ENCODE peak calls at places on chromosomes 11 and 22, in six cellular contexts. R, C, O, M, U and H are unnamed samples.

GRCh38 chr22:41876275-41876674 is 38.6 kb downstream of the SHISA8 start:
- DNase-seq in C (no peak), U (no peak), O (no peak), M (no peak), R (no peak), H (no peak)

GRCh38 chr11:10497371-10498021 is 42.4 kb downstream of the AMPD3 start:
- DNase-seq in M (peak), C (no peak), R (peak), U (no peak), O (peak), H (no peak)

GRCh38 chr11:109956124-109956793 is 136.9 kb upstream of the ZC3H12C start:
- DNase-seq in O (no peak), U (no peak), M (no peak), C (no peak), R (no peak), H (no peak)

GRCh38 chr22:44263547-44263946 is 49.2 kb downstream of the SHISAL1 start:
- DNase-seq in O (no peak), U (no peak), C (no peak), R (no peak), M (no peak), H (no peak)

GRCh38 chr11:47987310-47987709 is 7.0 kb downstream of the PTPRJ start:
- DNase-seq in M (no peak), R (no peak), C (no peak), O (no peak), U (no peak), H (no peak)

GRCh38 chr11:29507381-29507780 is 509.4 kb downstream of the KCNA4 start:
- DNase-seq in O (no peak), M (no peak), C (no peak), U (no peak), R (no peak), H (no peak)

GRCh38 chr11:65419773-65420481 is 2.7 kb upstream of the NEAT1 start:
- DNase-seq in U (peak), O (peak), R (peak), M (peak), C (no peak), H (no peak)

GRCh38 chr11:82858556-82859091 is 41.6 kb downstream of the PRCP start:
- DNase-seq in C (no peak), O (no peak), M (no peak), R (no peak), U (no peak), H (no peak)

GRCh38 chr22:39530692-39531331 is 1.7 kb downstream of the RPS19BP1 start:
- DNase-seq in R (no peak), M (no peak), U (no peak), O (no peak), C (no peak), H (no peak)

GRCh38 chr11:45538939-45539338 is 126.5 kb downstream of the CHST1 start:
- DNase-seq in U (no peak), M (no peak), C (no peak), O (no peak), R (no peak), H (no peak)

GRCh38 chr11:128630367-128631230 is 43.2 kb upstream of the ETS1 start:
- DNase-seq in U (peak), C (peak), R (peak), O (peak), M (peak), H (no peak)

GRCh38 chr11:59368238-59369022 is 9.7 kb downstream of the OR5AN1 start:
- DNase-seq in M (no peak), U (no peak), C (no peak), R (no peak), O (no peak), H (no peak)

GRCh38 chr11:29135504-29135903 is 881.3 kb downstream of the KCNA4 start:
- DNase-seq in O (no peak), U (no peak), R (no peak), C (no peak), M (no peak), H (no peak)

GRCh38 chr11:95977534-95978174 is 53.7 kb upstream of the MTMR2 start:
- DNase-seq in M (no peak), U (no peak), O (no peak), C (no peak), R (no peak), H (no peak)

DNA sequence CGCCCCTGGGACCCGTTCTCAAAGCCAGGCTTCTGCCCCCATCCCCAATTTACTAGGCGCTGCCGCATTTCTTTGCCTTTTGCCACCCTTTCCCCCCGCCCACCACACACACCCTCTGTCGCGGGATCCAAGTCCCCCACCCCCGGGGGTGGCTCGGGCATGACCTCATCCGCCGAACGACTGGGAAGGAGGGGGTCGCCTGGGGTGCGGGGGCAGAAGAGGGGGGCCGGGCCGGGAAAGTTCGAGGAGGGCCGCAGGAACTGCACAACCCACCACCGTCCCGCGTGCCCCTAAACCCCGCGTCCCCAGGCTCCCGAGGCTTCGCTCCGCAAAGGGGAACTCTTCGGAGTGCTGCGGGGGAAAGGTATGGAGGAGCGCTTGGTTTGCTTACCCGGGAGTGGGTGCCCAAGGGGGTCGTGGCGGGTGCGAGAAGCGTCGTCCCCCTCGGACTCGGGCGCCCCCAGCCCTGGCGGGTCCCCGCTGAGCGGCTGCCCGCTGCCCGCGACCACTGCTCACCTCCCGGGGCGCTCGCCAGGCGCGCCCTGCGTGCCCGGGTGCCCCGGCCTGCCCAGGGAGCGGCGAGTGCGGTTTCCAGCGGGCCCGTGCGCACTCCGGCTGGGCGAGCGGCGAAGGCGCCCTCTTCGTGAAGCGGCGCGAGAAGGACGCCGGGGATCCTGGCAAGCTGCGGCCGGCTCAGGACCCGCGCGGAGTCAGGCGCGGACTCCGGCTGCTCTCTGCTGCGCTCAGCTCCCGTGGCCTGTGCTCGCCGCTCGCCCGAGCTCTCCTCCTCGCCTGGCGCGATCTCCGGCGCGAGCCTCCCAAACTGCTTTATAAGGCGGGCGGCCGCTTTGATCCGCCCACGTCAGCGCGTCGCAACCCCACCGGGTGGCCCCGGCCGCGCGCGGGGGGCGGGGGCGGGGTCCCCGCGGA is 3.9 kb upstream of the WNT11 start:
- DNase-seq in U (no peak), M (peak), O (peak), R (no peak), C (no peak), H (no peak)
- TF ChIP-seq POLR2A in U (no peak), M (no peak), O (no peak), R (peak), C (no peak), H (no peak)

GRCh38 chr22:29700949-29701927 is 18.6 kb upstream of the CABP7 start:
- DNase-seq in C (no peak), R (no peak), O (no peak), M (no peak), U (peak), H (no peak)
- TF ChIP-seq POLR2AphosphoS5 in C (no peak), R (no peak), O (no peak), M (no peak), U (no peak), H (no peak)

GRCh38 chr11:66569076-66569475 is 670 bp upstream of the CTSF start:
- DNase-seq in U (no peak), C (no peak), O (no peak), M (no peak), R (no peak), H (no peak)

GRCh38 chr11:66566221-66566620 is 2.2 kb downstream of the CTSF start:
- DNase-seq in U (no peak), R (no peak), M (no peak), O (no peak), C (no peak), H (no peak)

GRCh38 chr11:66570117-66570825 is 1.9 kb upstream of the CTSF start:
- DNase-seq in U (no peak), R (no peak), O (no peak), C (no peak), M (no peak), H (no peak)

GRCh38 chr11:66567787-66568123 is 651 bp downstream of the CTSF start:
- DNase-seq in R (no peak), O (no peak), U (no peak), C (no peak), M (no peak), H (no peak)

DNA sequence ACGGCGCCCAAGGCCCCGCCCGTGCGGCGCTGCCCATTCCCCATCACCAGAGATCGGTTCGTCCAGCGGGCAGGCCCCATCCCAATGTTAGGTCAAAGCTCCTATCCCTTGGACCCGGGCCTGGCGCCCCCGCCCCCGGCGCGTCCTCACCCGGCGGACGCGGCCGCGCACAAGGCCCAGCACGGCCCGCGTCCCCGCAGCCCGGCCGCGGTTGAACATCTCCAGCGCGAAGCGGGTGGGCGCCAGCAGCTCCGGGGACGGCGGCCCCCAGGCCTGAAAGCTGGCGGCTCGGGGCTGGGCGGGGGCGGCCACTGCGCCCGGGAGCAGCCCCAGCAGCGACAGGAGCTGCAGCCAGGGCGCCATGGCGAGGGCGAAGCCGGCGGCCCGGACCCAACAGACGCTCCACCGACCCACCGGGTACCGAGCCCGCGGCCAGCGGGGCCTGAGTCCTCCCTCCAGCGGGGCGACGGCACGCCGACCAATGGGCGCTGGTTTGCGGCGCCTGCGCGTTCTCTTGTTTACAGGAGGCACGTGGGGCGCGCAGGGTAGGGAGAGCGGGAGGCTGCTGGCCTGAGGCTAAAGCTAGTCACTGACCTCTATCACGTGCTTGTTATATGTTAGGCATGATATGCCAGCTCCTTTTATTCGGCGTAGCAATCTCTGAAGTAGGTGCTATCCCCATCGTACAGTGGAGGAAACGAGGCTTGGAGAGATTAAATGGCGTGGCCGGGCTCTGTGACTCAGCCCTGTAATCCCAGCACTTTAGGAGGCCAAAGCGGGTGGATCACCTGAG is at the start of gene CTSF:
- DNase-seq in R (peak), M (peak), U (no peak), O (peak), C (peak), H (peak)
- TF ChIP-seq POLR2A in R (no peak), M (no peak), U (no peak), O (no peak), C (no peak), H (no peak)

DNA sequence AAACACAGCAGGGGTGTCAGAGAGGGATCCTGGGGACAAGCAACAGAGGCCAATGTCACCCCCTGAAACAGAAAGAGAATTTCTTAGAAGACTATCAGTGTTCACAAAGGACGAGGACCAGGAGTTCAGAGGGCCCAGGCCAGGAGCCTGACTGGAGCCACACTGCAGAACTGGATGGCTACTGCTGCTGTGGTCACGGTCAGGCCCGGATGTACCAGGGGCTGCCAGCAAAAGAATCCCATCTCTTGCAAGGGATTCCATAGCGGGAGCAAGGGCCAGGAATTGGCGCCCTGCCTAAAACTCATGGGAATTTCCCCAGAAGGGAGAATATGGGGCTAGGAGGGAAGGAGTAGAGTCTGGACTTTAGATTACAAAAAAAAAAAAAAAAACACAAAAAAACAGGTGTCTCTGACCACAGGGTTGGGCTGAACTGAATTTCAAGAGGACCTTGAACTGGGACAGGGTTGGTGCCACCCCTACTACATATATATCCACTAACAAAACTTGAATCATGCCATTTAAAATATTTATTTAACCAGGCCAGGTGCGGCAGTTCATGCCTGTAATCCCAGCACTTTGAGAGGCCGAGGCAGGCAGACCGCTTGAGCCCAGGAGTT is 15.7 kb upstream of the KCTD14 start:
- DNase-seq in R (no peak), O (peak), U (no peak), M (no peak), C (no peak), H (no peak)
- TF ChIP-seq POLR2AphosphoS5 in R (no peak), O (no peak), U (no peak), M (no peak), C (no peak), H (no peak)

GRCh38 chr22:45645526-45646414 is 25.9 kb upstream of the ATXN10 start:
- DNase-seq in M (peak), O (peak), C (peak), U (peak), R (no peak), H (peak)
- TF ChIP-seq POLR2A in M (no peak), O (no peak), C (no peak), U (no peak), R (no peak), H (no peak)

DNA sequence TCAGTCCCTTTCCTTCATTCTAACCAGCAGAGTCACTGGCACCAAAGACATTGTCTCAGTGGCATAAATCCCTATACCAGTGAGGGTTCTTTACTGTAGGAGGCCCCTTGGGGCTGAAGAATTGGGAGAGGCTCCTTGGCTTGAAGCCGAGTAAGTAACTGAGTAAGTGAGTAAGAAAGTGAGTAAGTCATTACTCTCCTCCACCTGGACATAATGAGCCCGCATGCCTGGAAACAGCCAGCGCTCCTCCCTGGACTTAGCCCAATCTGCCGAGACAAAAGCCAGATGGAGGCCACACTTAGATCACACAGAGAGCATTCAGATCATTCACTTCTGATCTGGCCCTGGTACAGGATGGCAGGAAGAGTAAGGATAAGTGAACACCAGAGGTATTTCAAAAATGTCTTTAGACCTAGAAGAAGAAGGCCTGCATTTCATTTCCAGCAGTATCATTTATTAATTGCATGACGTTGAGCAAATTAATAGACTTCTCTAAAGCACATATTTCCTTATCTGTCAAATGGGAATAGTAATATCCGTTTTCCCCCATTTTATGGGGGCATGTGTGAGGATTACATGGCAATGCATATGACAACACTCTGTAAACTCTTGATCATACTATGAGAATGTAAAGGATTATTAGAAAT is 8.2 kb upstream of the MICAL3 start:
- DNase-seq in R (no peak), C (no peak), O (no peak), U (peak), M (no peak), H (no peak)
- TF ChIP-seq POLR2AphosphoS5 in R (no peak), C (no peak), O (peak), U (no peak), M (no peak), H (no peak)

GRCh38 chr11:313787-314547 is at the start of gene IFITM1:
- DNase-seq in U (no peak), O (no peak), R (no peak), C (peak), M (no peak), H (peak)
- TF ChIP-seq POLR2A in U (no peak), O (peak), R (peak), C (peak), M (no peak), H (peak)

GRCh38 chr11:108727665-108728064 is 62.8 kb downstream of the DDX10 start:
- DNase-seq in O (no peak), M (no peak), U (no peak), R (no peak), C (no peak), H (no peak)

GRCh38 chr11:108734956-108735559 is 70.2 kb downstream of the DDX10 start:
- DNase-seq in R (no peak), C (no peak), U (peak), O (no peak), M (no peak), H (no peak)

GRCh38 chr11:108732395-108732794 is 67.5 kb downstream of the DDX10 start:
- DNase-seq in C (no peak), O (no peak), U (no peak), R (no peak), M (no peak), H (no peak)

GRCh38 chr11:108733479-108734116 is 68.7 kb downstream of the DDX10 start:
- DNase-seq in M (no peak), O (no peak), C (peak), U (no peak), R (no peak), H (no peak)
- TF ChIP-seq POLR2AphosphoS5 in M (no peak), O (no peak), C (no peak), U (no peak), R (no peak), H (peak)

DNA sequence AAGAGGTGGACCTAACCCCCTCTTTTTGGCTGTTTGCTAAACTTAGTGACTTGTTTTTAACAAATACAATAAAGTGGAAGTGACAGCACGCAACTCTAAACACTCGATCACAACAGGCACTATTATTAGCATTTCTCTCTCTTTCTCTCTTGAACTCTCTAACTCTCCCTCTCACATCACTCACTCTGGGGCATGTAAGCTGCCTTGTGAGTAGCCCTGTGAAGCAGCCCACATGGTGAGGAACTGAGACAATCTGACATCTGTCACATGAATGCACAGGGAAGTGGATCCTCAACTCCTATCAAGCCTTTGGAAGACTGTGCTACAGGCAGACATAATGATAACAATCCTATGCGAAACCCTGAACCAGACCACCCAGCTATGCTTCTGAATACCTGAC is 609.0 kb upstream of the CNTN5 start:
- DNase-seq in M (no peak), O (no peak), C (no peak), R (no peak), U (no peak), H (no peak)
- TF ChIP-seq POLR2A in M (no peak), O (no peak), C (no peak), R (no peak), U (no peak), H (no peak)

GRCh38 chr22:26888887-26889286 is 231.5 kb downstream of the MIAT start:
- DNase-seq in R (no peak), C (no peak), U (no peak), M (no peak), O (no peak), H (no peak)

GRCh38 chr22:26889794-26890193 is 232.4 kb downstream of the MIAT start:
- DNase-seq in O (no peak), R (no peak), M (no peak), C (no peak), U (no peak), H (no peak)

GRCh38 chr22:26887916-26888315 is 230.5 kb downstream of the MIAT start:
- DNase-seq in C (no peak), R (no peak), U (no peak), O (no peak), M (no peak), H (no peak)

GRCh38 chr22:26885441-26886261 is 228.3 kb downstream of the MIAT start:
- DNase-seq in O (no peak), U (no peak), M (no peak), R (no peak), C (no peak), H (no peak)

DNA sequence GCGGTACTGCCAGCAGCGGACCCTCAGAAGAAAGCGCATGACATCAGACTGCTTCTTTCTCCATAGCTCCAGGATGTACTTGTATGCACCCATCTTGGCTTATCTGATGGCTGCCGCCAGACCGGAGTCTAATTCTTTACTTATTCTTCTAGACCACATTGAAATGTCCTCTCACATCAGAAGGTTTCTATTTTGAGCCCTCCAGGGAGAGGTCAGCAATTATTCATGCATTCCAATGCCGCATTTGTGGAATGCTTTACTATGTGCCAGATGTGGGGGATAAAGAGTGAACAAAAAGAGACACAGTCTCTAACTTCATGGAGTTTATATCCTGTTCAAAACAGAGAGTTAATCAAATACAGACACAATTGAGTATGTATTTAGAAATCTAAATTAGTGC is 230.1 kb downstream of the MIAT start:
- DNase-seq in M (no peak), O (no peak), R (no peak), C (no peak), U (no peak), H (no peak)
- TF ChIP-seq POLR2AphosphoS5 in M (no peak), O (no peak), R (no peak), C (no peak), U (no peak), H (no peak)